ENCODE peak calls at places on chromosomes 4 and X, in seven cellular contexts. K is heart right ventricle, O is Peyer's patch, A is IMR-90, T is breast epithelium, R is adipocyte, H is cardiac muscle cell. Q is an unnamed sample. For H3K9me3, the result is how much of the 10 kb centered on the place peaks cover.

GRCh38 chrX:1480082-1480785 is 27.5 kb upstream of the ASMTL start:
- DNase-seq in A (no peak), K (peak), O (peak), R (no peak), H (no peak), T (no peak), Q (no peak)

GRCh38 chr4:4308800-4309441 is 18.9 kb downstream of the ZBTB49 start:
- DNase-seq in T (peak), A (peak), K (no peak), R (peak), H (no peak), O (peak), Q (no peak)

GRCh38 chr4:108337923-108338322 is 169.2 kb upstream of the LEF1 start:
- DNase-seq in H (no peak), R (peak), A (peak), T (no peak), O (no peak), K (no peak), Q (no peak)

GRCh38 chr4:176034498-176034897 is 31.1 kb upstream of the WDR17 start:
- DNase-seq in K (peak), O (no peak), T (no peak), H (peak), R (peak), A (peak), Q (no peak)

GRCh38 chr4:102344520-102344954 is 745 bp downstream of the SLC39A8 start:
- DNase-seq in A (no peak), K (peak), O (peak), R (peak), H (peak), T (peak), Q (peak)

GRCh38 chr4:53147711-53148110 is 218.2 kb downstream of the SCFD2 start:
- DNase-seq in H (no peak), R (peak), A (no peak), K (no peak), T (no peak), O (no peak), Q (no peak)

GRCh38 chr4:94957030-94957429 is 199.3 kb downstream of the BMPR1B start:
- DNase-seq in R (no peak), K (no peak), O (no peak), T (no peak), H (peak), A (no peak), Q (no peak)

GRCh38 chr4:108793413-108793812 is 30.6 kb upstream of the ETNPPL start:
- DNase-seq in H (no peak), R (no peak), A (no peak), O (no peak), T (no peak), K (no peak), Q (no peak)

GRCh38 chr4:41334182-41334581 is 77.5 kb downstream of the UCHL1 start:
- DNase-seq in T (peak), A (no peak), H (no peak), K (no peak), R (no peak), O (no peak), Q (no peak)
- H3K4me3 ChIP-seq in T (no peak), A (no peak), H (no peak), K (no peak), R (no peak), O (no peak), Q (no peak)

GRCh38 chr4:164337219-164337944 is 416.5 kb upstream of the SMIM31 start:
- DNase-seq in H (no peak), A (no peak), K (no peak), O (no peak), T (no peak), R (no peak), Q (no peak)
- H3K9me3 ChIP-seq in H (under half), A (under half), K (under half), O (under half), T (under half), R (under half), Q (under half)

DNA sequence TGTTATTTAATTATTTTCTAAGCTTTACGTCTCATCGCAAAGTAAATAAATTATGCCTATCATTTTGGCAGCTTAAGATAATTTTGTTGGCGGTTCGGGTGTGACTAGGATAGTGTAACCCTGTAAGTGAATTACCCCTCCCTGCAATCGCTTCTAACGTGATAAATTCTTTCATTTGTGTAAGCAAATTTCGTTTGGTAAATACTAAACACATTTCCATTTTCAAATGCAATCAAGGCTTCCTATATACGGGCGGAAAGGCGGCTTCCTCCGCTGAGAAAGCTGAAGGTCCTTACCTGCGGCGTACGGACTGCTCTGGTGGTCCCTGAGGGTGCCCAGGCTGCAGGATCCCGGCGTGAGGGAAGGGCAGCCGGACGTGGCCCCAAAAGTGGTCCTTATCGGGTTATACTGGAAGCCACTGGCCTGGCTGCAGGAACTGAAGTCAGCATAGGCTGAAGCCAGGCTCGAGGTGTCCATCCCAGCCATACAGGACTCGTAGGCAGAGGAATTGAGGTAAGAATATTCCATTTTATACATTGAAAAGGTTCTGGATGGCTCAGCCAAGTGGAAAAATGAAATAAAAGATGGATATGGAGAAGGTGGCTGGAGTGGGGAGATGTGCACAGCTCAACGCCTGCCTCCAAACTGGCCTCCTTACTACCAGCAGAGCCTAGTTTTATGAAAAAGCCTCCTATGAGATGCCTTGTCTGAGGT is at the start of gene PHOX2B:
- DNase-seq in T (no peak), O (no peak), K (no peak), A (no peak), R (no peak), H (no peak), Q (no peak)
- H3K4me3 ChIP-seq in T (no peak), O (no peak), K (no peak), A (no peak), R (no peak), H (no peak), Q (no peak)

GRCh38 chrX:155031657-155032056 is 5.0 kb downstream of the FUNDC2 start:
- DNase-seq in O (no peak), R (no peak), A (no peak), T (no peak), K (no peak), H (no peak), Q (no peak)

DNA sequence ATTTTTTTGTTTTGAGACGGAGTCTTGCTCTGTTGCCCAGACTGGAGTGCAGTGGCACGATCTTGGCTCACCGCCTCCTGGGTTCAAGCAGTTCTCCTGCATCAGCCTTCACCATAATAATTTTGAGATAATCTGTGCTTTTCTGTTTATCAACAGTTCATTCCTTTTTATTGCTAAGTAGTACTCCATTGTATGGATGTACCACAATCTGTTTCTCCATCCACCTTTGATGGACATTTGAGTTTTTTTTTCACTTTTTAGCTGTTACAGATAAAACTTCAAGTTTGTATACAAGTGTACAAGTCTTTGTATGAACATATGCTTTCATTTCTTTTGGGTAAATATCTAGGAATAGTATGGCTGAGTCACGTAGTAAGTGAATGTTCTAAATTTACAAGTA is 9.0 kb downstream of the FUNDC2 start:
- DNase-seq in R (no peak), K (no peak), T (no peak), A (no peak), H (no peak), O (no peak), Q (no peak)
- H3K9me3 ChIP-seq in R (under half), K (under half), T (under half), A (under half), H (under half), O (under half), Q (under half)

GRCh38 chr4:40934671-40935070 is 184.9 kb downstream of the NSUN7 start:
- DNase-seq in K (no peak), H (no peak), A (no peak), T (no peak), O (no peak), R (no peak), Q (no peak)
- H3K4me3 ChIP-seq in K (no peak), H (no peak), A (no peak), T (no peak), O (no peak), R (no peak), Q (no peak)

DNA sequence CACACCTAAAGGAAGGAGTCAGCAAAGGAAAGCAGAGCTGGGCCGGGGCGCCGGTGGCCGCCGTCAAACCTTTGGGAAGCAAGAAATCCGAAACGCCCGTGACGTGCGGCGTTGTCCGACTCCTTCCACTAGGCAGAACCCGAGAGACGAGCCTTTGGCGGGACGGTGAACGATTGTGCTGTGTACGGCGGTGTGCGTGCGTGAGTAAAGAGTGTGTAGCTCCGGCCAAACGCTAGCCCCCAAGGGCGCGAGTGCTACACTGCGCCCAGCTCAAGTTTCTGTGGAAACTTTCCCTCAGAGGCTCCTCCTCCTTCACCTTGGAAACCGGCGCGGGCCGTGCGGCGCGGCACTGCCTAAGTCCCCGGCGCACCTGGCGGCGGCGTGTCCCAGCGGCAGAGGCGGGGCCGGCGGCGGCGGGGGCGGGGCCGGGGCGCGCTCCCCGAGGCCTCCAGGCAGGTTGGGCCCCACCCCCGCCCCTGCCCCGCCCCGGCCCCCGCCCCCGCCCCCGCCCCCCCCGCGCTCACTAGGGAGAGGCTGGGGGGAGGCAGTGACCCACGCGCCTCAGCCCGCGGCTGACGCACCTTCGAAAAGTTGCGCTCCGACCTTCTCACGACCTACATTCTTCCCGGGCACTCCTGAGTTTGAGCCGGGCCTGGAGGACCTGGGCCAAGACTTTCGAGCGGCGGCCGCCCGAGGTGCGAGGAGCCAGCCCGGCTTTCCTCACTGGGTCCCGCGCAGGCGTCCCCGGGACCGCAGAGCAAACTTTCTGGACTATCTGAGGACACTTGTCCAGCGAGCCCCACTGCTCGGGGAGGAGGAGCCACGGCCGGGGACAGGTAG is at the start of gene FHIP1A:
- DNase-seq in R (peak), H (peak), K (peak), O (peak), T (peak), A (peak), Q (peak)
- H3K9me3 ChIP-seq in R (under half), H (under half), K (under half), O (under half), T (under half), A (under half), Q (under half)

DNA sequence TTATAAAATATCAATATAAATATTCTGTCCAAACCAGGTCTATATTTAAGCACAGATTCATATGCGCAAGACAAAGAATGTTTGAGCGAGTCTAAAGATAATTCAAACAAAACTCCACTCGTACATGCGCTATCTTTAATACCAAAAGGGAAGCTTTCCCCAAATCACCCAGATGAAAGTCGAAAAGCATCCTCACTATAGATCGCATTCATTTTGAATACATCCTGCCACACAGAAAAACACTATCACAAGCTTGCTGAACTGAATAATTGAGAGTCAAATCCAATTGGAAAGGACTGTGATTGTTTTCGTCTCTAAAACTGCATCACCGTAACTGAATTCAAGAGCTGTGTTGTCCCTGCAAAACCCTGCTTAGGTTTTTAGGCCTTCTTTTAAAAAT is 685 bp downstream of the TASL start:
- DNase-seq in A (no peak), O (no peak), K (no peak), H (no peak), T (no peak), R (no peak), Q (no peak)
- H3K4me3 ChIP-seq in A (no peak), O (no peak), K (no peak), H (no peak), T (no peak), R (no peak), Q (no peak)

GRCh38 chr4:118918388-118918787 is 29.7 kb downstream of the SYNPO2 start:
- DNase-seq in K (no peak), R (peak), O (no peak), H (no peak), T (no peak), A (peak), Q (no peak)
- H3K9me3 ChIP-seq in K (under half), R (under half), O (under half), H (under half), T (under half), A (under half), Q (under half)

GRCh38 chr4:163611784-163612445 is 117.4 kb downstream of the TMA16 start:
- DNase-seq in K (no peak), O (no peak), H (no peak), R (no peak), T (no peak), A (no peak), Q (no peak)
- H3K4me3 ChIP-seq in K (peak), O (peak), H (no peak), R (no peak), T (peak), A (no peak), Q (no peak)

GRCh38 chr4:116020141-116020722 is 906.8 kb upstream of the NDST4 start:
- DNase-seq in H (no peak), K (no peak), R (no peak), O (no peak), A (no peak), T (no peak), Q (no peak)

GRCh38 chr4:116018831-116019230 is 905.4 kb upstream of the NDST4 start:
- DNase-seq in A (no peak), K (no peak), O (no peak), R (no peak), T (no peak), H (no peak), Q (no peak)

GRCh38 chr4:116015062-116015461 is 901.6 kb upstream of the NDST4 start:
- DNase-seq in K (no peak), A (no peak), H (no peak), O (no peak), R (no peak), T (no peak), Q (no peak)

GRCh38 chr4:116015549-116015948 is 902.1 kb upstream of the NDST4 start:
- DNase-seq in A (no peak), O (no peak), H (no peak), R (no peak), K (no peak), T (no peak), Q (no peak)

GRCh38 chr4:116016201-116016600 is 902.8 kb upstream of the NDST4 start:
- DNase-seq in O (no peak), T (peak), R (peak), H (no peak), A (peak), K (peak), Q (no peak)
- H3K9me3 ChIP-seq in O (under half), T (under half), R (under half), H (under half), A (under half), K (under half), Q (under half)

Q was measured in transverse colon.